ENCODE peak calls at places on chromosomes 11 and 22, in ten cellular contexts. L, F, V, B, O, Z, K, A, P and X are unnamed samples.

GRCh38 chr11:8025816-8026215 is 38.7 kb downstream of the EIF3F start:
- DNase-seq in L (no peak), F (no peak), V (peak), B (peak), O (peak), Z (peak), K (peak), A (peak), P (no peak), X (no peak)

GRCh38 chr22:25668437-25668836 is 73.6 kb upstream of the MYO18B start:
- DNase-seq in L (no peak), F (no peak), V (peak), B (no peak), O (peak), Z (peak), K (no peak), A (no peak), P (no peak), X (no peak)

GRCh38 chr11:2517386-2518064 is 72.7 kb downstream of the KCNQ1 start:
- DNase-seq in L (no peak), F (peak), V (no peak), B (no peak), O (no peak), Z (no peak), K (no peak), A (no peak), P (no peak), X (no peak)

GRCh38 chr11:19853016-19853415 is 140.4 kb downstream of the NAV2 start:
- DNase-seq in L (no peak), F (no peak), V (peak), B (no peak), O (peak), Z (peak), K (no peak), A (no peak), P (no peak), X (no peak)

GRCh38 chr11:587978-588380 is 11.7 kb downstream of the PHRF1 start:
- DNase-seq in L (no peak), F (no peak), V (peak), B (peak), O (peak), Z (peak), K (peak), A (peak), P (peak), X (no peak)

GRCh38 chr11:57324154-57324885 is 432 bp downstream of the TNKS1BP1 start:
- DNase-seq in L (no peak), F (peak), V (peak), B (no peak), O (peak), Z (peak), K (no peak), A (peak), P (no peak), X (no peak)

GRCh38 chr11:44178381-44178780 is 82.9 kb downstream of the EXT2 start:
- DNase-seq in L (no peak), F (no peak), V (peak), B (no peak), O (peak), Z (peak), K (peak), A (peak), P (no peak), X (no peak)

GRCh38 chr11:13043912-13044628 is 35.0 kb downstream of the RASSF10 start:
- DNase-seq in L (no peak), F (no peak), V (no peak), B (no peak), O (no peak), Z (no peak), K (no peak), A (no peak), P (no peak), X (no peak)

GRCh38 chr11:40405614-40406013 is 1053.8 kb downstream of the LRRC4C start:
- DNase-seq in L (no peak), F (no peak), V (no peak), B (no peak), O (no peak), Z (no peak), K (no peak), A (no peak), P (no peak), X (no peak)